ENCODE peak calls at places on chromosomes 2 and 18, in six cellular contexts. Y is amygdala, I is NAMALWA, S is LoVo, X is iris pigment epithelial cell, E is NCI-H774. H is an unnamed sample.

GRCh38 chr18:64090876-64091275 is 58.0 kb downstream of the LINC00305 start:
- DNase-seq in E (no peak), X (no peak), I (no peak), S (no peak), Y (no peak), H (no peak)

GRCh38 chr2:101406867-101407266 is 19.6 kb upstream of the CREG2 start:
- DNase-seq in X (peak; percentile 93), E (no peak), Y (no peak), I (no peak), S (no peak), H (no peak)

GRCh38 chr2:56410140-56410539 is 226.3 kb downstream of the CCDC85A start:
- DNase-seq in I (no peak), E (no peak), Y (no peak), S (no peak), X (peak; percentile 42), H (no peak)

GRCh38 chr2:98269274-98269673 is 77.0 kb upstream of the CNGA3 start:
- DNase-seq in X (peak; percentile 67), S (peak; percentile 50), E (no peak), Y (no peak), I (peak; percentile 79), H (no peak)

GRCh38 chr2:42494434-42495233 is 852 bp upstream of the KCNG3 start:
- DNase-seq in X (peak; percentile 81), I (peak; percentile 90), E (peak; percentile 82), S (peak; percentile 90), Y (peak; percentile 40), H (peak; percentile 17)

GRCh38 chr2:231931481-231931915 is 5.3 kb upstream of the NPPC start:
- DNase-seq in E (no peak), I (no peak), X (no peak), S (no peak), Y (no peak), H (no peak)

GRCh38 chr2:39059366-39059952 is 61.4 kb downstream of the SOS1 start:
- DNase-seq in Y (no peak), I (peak; percentile 75), X (peak; percentile 54), S (peak; percentile 62), E (peak; percentile 44), H (no peak)

GRCh38 chr2:75200140-75200985 is 1.0 kb upstream of the TACR1 start:
- DNase-seq in Y (peak; percentile 27), E (peak; percentile 58), I (no peak), S (no peak), X (peak; percentile 34), H (peak; percentile 61)

GRCh38 chr2:216139884-216140283 is 30.7 kb downstream of the XRCC5 start:
- DNase-seq in Y (no peak), E (no peak), X (peak; percentile 30), I (peak; percentile 44), S (no peak), H (no peak)

GRCh38 chr2:165621086-165621560 is 151.6 kb downstream of the CSRNP3 start:
- DNase-seq in E (peak; percentile 5), I (no peak), Y (no peak), S (peak; percentile 14), X (peak; percentile 16), H (no peak)

GRCh38 chr2:120622159-120622869 is 113.4 kb upstream of the GLI2 start:
- DNase-seq in I (no peak), E (no peak), Y (no peak), X (no peak), S (no peak), H (no peak)

GRCh38 chr2:19988600-19988999 is 1.3 kb downstream of the WDR35 start:
- DNase-seq in E (no peak), X (peak; percentile 36), Y (no peak), S (no peak), I (peak; percentile 26), H (no peak)

GRCh38 chr2:66301767-66302140 is 133.2 kb upstream of the MEIS1 start:
- DNase-seq in X (no peak), S (no peak), E (no peak), Y (no peak), I (no peak), H (no peak)

GRCh38 chr2:72133721-72134407 is 13.8 kb downstream of the CYP26B1 start:
- DNase-seq in I (no peak), X (no peak), Y (no peak), S (no peak), E (no peak), H (no peak)

GRCh38 chr18:59155140-59155539 is 15.5 kb downstream of the SEC11C start:
- DNase-seq in Y (no peak), S (no peak), I (no peak), X (peak; percentile 89), E (no peak), H (no peak)

GRCh38 chr2:175057078-175057685 is 52.0 kb upstream of the CHN1 start:
- DNase-seq in S (no peak), E (no peak), Y (no peak), I (no peak), X (no peak), H (no peak)

GRCh38 chr2:195612515-195613495 is 44.2 kb upstream of the SLC39A10 start:
- DNase-seq in Y (no peak), S (peak; percentile 25), X (peak; percentile 86), I (no peak), E (no peak), H (no peak)

GRCh38 chr2:235480614-235481013 is 13.2 kb upstream of the AGAP1 start:
- DNase-seq in I (no peak), E (no peak), X (no peak), Y (no peak), S (no peak), H (no peak)

GRCh38 chr2:71781695-71782228 is 328.4 kb downstream of the DYSF start:
- DNase-seq in E (no peak), I (no peak), S (no peak), Y (no peak), X (no peak), H (no peak)

GRCh38 chr2:69177785-69178636 is 165.0 kb downstream of the ANTXR1 start:
- DNase-seq in Y (peak; percentile 46), E (no peak), I (peak; percentile 3), S (no peak), X (peak; percentile 99), H (peak; percentile 39)